ENCODE peak calls at places on chromosomes 5 and 9, in eight cellular contexts. W is A549, G is mesothelial cell of epicardium, L is GM13976, Z is cardiac fibroblast, A is foreskin fibroblast, S is Peyer's patch, V is IMR-90. C is an unnamed sample.

GRCh38 chr9:105114956-105115728 is 129.3 kb upstream of the SLC44A1 start:
- DNase-seq in W (no peak), G (no peak), L (no peak), Z (peak), A (no peak), S (peak), V (peak), C (peak)

GRCh38 chr5:131536211-131536826 is 98.7 kb downstream of the RAPGEF6 start:
- DNase-seq in W (no peak), G (no peak), L (peak), Z (peak), A (no peak), S (no peak), V (peak), C (no peak)

GRCh38 chr5:16456103-16456832 is 9.3 kb downstream of the ZNF622 start:
- DNase-seq in W (peak), G (no peak), L (peak), Z (peak), A (peak), S (peak), V (peak), C (peak)

GRCh38 chr5:53479656-53480473 is 564 bp upstream of the FST start:
- DNase-seq in W (peak), G (peak), L (peak), Z (peak), A (peak), S (peak), V (peak), C (no peak)

GRCh38 chr9:96486351-96487029 is 36.5 kb downstream of the HABP4 start:
- DNase-seq in W (no peak), G (no peak), L (peak), Z (peak), A (peak), S (no peak), V (peak), C (no peak)

GRCh38 chr9:112764837-112765236 is 14.3 kb downstream of the SNX30 start:
- DNase-seq in W (no peak), G (no peak), L (no peak), Z (no peak), A (no peak), S (peak), V (no peak), C (no peak)

GRCh38 chr9:5441043-5441442 is 3.3 kb upstream of the PLGRKT start:
- DNase-seq in W (no peak), G (no peak), L (no peak), Z (peak), A (peak), S (no peak), V (peak), C (no peak)

GRCh38 chr5:148909001-148909400 is 82.6 kb downstream of the ADRB2 start:
- DNase-seq in W (no peak), G (no peak), L (no peak), Z (peak), A (peak), S (no peak), V (peak), C (no peak)

GRCh38 chr5:61346511-61346910 is 14.5 kb downstream of the ZSWIM6 start:
- DNase-seq in W (no peak), G (no peak), L (no peak), Z (no peak), A (no peak), S (no peak), V (peak), C (no peak)

GRCh38 chr5:120843390-120843980 is 379.4 kb downstream of the PRR16 start:
- DNase-seq in W (no peak), G (no peak), L (no peak), Z (no peak), A (no peak), S (no peak), V (no peak), C (no peak)

GRCh38 chr5:17216176-17216973 is 1.1 kb upstream of the BASP1 start:
- DNase-seq in W (peak), G (peak), L (peak), Z (peak), A (peak), S (peak), V (peak), C (peak)

GRCh38 chr9:28444637-28445036 is 871.4 kb upstream of the C9orf72 start:
- DNase-seq in W (no peak), G (no peak), L (no peak), Z (no peak), A (no peak), S (no peak), V (no peak), C (no peak)

GRCh38 chr9:100020121-100020780 is 78.5 kb downstream of the ERP44 start:
- DNase-seq in W (no peak), G (no peak), L (no peak), Z (peak), A (no peak), S (no peak), V (peak), C (no peak)

GRCh38 chr5:96709152-96709821 is 47.1 kb downstream of the CAST start:
- DNase-seq in W (no peak), G (no peak), L (no peak), Z (peak), A (peak), S (no peak), V (peak), C (no peak)

GRCh38 chr5:157942595-157942994 is 83.7 kb upstream of the CLINT1 start:
- DNase-seq in W (no peak), G (no peak), L (no peak), Z (no peak), A (no peak), S (no peak), V (no peak), C (no peak)

GRCh38 chr5:128084228-128085167 is 932 bp downstream of the SLC12A2 start:
- DNase-seq in W (peak), G (peak), L (peak), Z (peak), A (peak), S (peak), V (peak), C (no peak)

GRCh38 chr9:36092014-36092413 is 44.5 kb upstream of the GLIPR2 start:
- DNase-seq in W (no peak), G (no peak), L (no peak), Z (no peak), A (no peak), S (no peak), V (no peak), C (no peak)

GRCh38 chr5:173643964-173644363 is 27.5 kb upstream of the BOD1 start:
- DNase-seq in W (no peak), G (no peak), L (peak), Z (no peak), A (no peak), S (no peak), V (peak), C (no peak)

GRCh38 chr9:89576404-89576824 is 28.4 kb upstream of the GADD45G start:
- DNase-seq in W (peak), G (no peak), L (no peak), Z (peak), A (peak), S (no peak), V (peak), C (no peak)

GRCh38 chr5:96143450-96143849 is 181.8 kb upstream of the ELL2 start:
- DNase-seq in W (no peak), G (no peak), L (no peak), Z (no peak), A (no peak), S (no peak), V (peak), C (no peak)

GRCh38 chr9:121929893-121930875 is 162.9 kb downstream of the TTLL11 start:
- DNase-seq in W (no peak), G (no peak), L (no peak), Z (no peak), A (no peak), S (no peak), V (no peak), C (no peak)

GRCh38 chr9:128097156-128098016 is 29.4 kb downstream of the SLC25A25 start:
- DNase-seq in W (no peak), G (no peak), L (no peak), Z (no peak), A (no peak), S (no peak), V (no peak), C (no peak)

GRCh38 chr9:109640232-109641078 is 139.5 kb upstream of the PALM2AKAP2 start:
- DNase-seq in W (peak), G (peak), L (peak), Z (peak), A (no peak), S (no peak), V (peak), C (no peak)

GRCh38 chr9:17613723-17614122 is 34.9 kb downstream of the SH3GL2 start:
- DNase-seq in W (no peak), G (no peak), L (no peak), Z (peak), A (peak), S (no peak), V (peak), C (no peak)

GRCh38 chr5:136809382-136809781 is 444.0 kb upstream of the TRPC7 start:
- DNase-seq in W (no peak), G (no peak), L (no peak), Z (no peak), A (no peak), S (no peak), V (no peak), C (no peak)

GRCh38 chr9:20464242-20464641 is 158.1 kb downstream of the MLLT3 start:
- DNase-seq in W (no peak), G (no peak), L (no peak), Z (no peak), A (no peak), S (no peak), V (no peak), C (no peak)

GRCh38 chr9:20463823-20464222 is 158.5 kb downstream of the MLLT3 start:
- DNase-seq in W (no peak), G (no peak), L (no peak), Z (no peak), A (no peak), S (no peak), V (no peak), C (no peak)

GRCh38 chr9:20466328-20467008 is 155.8 kb downstream of the MLLT3 start:
- DNase-seq in W (no peak), G (no peak), L (no peak), Z (no peak), A (no peak), S (no peak), V (no peak), C (no peak)

DNA sequence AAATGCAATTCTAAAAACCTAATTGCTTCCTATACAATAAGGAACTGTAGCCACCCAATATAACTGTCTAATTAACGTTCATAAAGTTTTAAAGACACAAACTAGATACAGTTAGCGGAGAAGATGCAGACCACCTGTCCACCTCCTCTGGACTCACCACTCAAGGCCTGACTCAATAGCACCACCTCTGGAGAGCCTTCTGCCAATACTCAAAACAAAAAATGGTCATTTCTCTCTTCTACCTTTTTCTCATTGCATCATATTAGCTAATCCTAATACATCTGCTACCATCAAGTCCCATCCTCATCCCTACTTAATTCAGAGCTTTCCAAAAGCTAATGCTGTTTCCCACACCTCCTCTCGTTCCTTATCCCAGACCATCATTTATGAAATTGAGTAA is 159.9 kb downstream of the MLLT3 start:
- DNase-seq in W (no peak), G (no peak), L (no peak), Z (no peak), A (no peak), S (no peak), V (no peak), C (no peak)
- TF ChIP-seq CTCF in W (no peak), G (no peak), L (no peak), Z (peak), A (no peak), S (no peak), V (peak), C (no peak)

GRCh38 chr5:181181650-181182565 is 23.1 kb downstream of the TRIM7 start:
- DNase-seq in W (no peak), G (no peak), L (peak), Z (peak), A (peak), S (peak), V (peak), C (peak)
- TF ChIP-seq CTCF in W (peak), G (peak), L (peak), Z (peak), A (peak), S (peak), V (peak), C (peak)

DNA sequence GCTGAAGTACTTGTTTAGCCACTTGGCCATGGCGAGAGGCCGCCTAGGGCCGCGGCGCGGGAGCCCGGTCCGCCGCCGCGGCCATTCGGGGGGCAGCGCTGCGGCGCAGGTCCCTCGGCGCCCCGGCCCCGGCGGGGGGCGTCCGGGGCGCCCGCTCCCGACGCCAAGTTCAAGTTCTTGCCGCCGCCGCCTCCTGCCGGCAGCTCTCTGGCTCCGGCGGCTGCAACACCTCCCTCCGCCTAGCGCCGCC is 486 bp downstream of the SHB start:
- DNase-seq in W (no peak), G (peak), L (peak), Z (peak), A (no peak), S (peak), V (peak), C (no peak)
- TF ChIP-seq CTCF in W (peak), G (peak), L (peak), Z (peak), A (peak), S (peak), V (peak), C (no peak)

GRCh38 chr5:169848271-169848670 is 132.0 kb downstream of the INSYN2B start:
- DNase-seq in W (no peak), G (no peak), L (no peak), Z (no peak), A (no peak), S (no peak), V (no peak), C (no peak)

GRCh38 chr5:169848792-169849191 is 131.5 kb downstream of the INSYN2B start:
- DNase-seq in W (no peak), G (no peak), L (no peak), Z (no peak), A (no peak), S (no peak), V (no peak), C (no peak)

GRCh38 chr5:169847519-169847918 is 132.8 kb downstream of the INSYN2B start:
- DNase-seq in W (no peak), G (no peak), L (no peak), Z (no peak), A (no peak), S (no peak), V (no peak), C (no peak)

DNA sequence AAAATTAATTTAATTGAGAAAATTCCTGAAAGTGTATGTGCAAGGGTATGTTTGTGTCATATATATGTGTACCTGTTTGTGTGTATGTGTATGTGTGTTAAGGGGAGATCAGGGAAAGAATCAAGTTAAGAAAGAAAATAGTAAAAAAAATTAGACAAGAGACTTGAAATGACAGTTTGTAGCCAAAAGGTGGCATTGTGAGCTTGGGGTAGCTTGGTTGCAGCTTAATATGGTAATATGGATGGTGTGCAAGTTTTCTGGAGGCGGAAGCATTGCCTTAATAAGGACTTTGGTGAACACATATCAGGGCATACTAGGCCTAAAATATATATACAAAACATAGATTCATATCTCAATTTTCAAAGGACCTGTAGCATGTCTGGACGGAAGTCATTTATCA is 129.9 kb downstream of the INSYN2B start:
- DNase-seq in W (no peak), G (no peak), L (no peak), Z (no peak), A (no peak), S (no peak), V (no peak), C (no peak)
- TF ChIP-seq CTCF in W (peak), G (no peak), L (no peak), Z (peak), A (no peak), S (no peak), V (no peak), C (peak)

GRCh38 chr5:147369742-147370374 is 135.0 kb downstream of the STK32A start:
- DNase-seq in W (peak), G (no peak), L (no peak), Z (peak), A (no peak), S (no peak), V (peak), C (no peak)
- TF ChIP-seq CTCF in W (peak), G (no peak), L (no peak), Z (peak), A (peak), S (peak), V (peak), C (peak)

GRCh38 chr5:31100781-31101180 is 92.7 kb upstream of the CDH6 start:
- DNase-seq in W (no peak), G (no peak), L (no peak), Z (no peak), A (no peak), S (no peak), V (no peak), C (no peak)

GRCh38 chr5:31098811-31099210 is 94.7 kb upstream of the CDH6 start:
- DNase-seq in W (no peak), G (no peak), L (no peak), Z (no peak), A (no peak), S (no peak), V (no peak), C (no peak)

GRCh38 chr5:31097851-31098250 is 95.6 kb upstream of the CDH6 start:
- DNase-seq in W (no peak), G (no peak), L (no peak), Z (no peak), A (no peak), S (no peak), V (no peak), C (no peak)

GRCh38 chr5:31096238-31096865 is 97.1 kb upstream of the CDH6 start:
- DNase-seq in W (no peak), G (no peak), L (no peak), Z (peak), A (no peak), S (no peak), V (peak), C (no peak)

GRCh38 chr5:31100047-31100575 is 93.4 kb upstream of the CDH6 start:
- DNase-seq in W (no peak), G (no peak), L (no peak), Z (no peak), A (no peak), S (no peak), V (no peak), C (no peak)
- TF ChIP-seq CTCF in W (no peak), G (no peak), L (no peak), Z (no peak), A (no peak), S (no peak), V (no peak), C (no peak)

DNA sequence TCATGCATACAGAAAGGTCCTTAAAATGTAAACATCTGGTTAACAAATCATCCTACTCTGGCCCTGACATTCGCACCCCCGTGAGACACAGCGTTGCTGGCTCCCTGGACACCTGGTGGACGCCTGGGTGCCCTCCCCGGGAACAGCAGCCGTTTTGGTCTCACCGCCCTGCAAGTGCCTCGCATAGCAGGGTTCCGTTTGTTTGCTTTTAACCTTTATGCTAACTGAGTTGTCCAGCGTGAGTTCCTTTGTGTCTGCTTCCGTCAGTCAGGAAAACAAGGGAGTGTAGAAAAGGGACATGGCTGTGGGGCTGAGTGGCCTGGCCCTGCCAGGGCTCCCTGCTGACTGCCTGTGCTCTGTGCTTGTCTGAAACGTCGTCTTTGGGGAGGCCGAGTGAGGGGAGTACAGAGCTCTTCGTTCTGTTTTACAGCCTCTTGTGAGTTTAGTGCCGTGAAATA is 91.8 kb upstream of the CACNA1B start:
- DNase-seq in W (no peak), G (no peak), L (no peak), Z (no peak), A (no peak), S (no peak), V (peak), C (no peak)
- TF ChIP-seq CTCF in W (no peak), G (no peak), L (no peak), Z (no peak), A (no peak), S (no peak), V (no peak), C (no peak)

GRCh38 chr9:81683704-81684103 is 5.6 kb downstream of the TLE1 start:
- DNase-seq in W (no peak), G (no peak), L (no peak), Z (no peak), A (no peak), S (no peak), V (no peak), C (no peak)
- TF ChIP-seq CTCF in W (no peak), G (no peak), L (no peak), Z (no peak), A (no peak), S (no peak), V (no peak), C (no peak)

DNA sequence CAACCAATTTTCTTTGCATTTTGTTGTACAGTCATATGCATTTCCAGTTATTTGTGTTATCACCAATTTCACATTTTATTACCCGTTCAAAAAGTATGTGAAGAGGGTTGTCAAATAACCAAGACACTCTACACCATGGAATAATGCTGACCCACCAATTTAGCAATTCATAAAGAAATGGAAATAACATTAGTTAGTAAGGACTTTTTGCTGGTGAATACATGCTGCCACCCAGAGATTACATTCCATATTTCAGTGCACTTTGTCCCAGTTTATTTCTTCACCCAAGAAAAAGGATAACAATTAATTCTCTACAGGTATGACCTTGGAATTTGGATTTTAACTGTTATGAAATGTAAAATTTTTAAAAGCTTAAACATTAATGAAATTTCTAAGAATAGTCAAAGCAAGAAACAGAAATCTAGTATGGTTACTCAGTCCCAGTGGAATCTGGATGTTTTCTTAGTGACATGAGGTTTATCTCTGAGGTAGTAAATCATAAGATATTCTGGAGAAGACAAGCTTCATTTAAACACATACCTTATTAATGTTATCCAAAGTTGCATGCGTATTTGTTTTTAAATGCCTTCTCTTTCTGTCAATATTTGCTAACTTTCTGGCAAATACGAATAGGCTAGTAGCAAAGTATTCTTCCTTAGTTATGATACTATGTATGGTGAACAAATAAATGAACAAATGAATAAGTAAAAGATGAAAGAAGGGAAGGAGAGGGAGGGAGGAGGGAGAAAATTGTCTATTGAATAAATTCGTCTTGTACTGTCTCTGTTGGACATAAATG is 100.6 kb downstream of the CETN3 start:
- DNase-seq in W (no peak), G (no peak), L (no peak), Z (peak), A (no peak), S (no peak), V (no peak), C (no peak)
- TF ChIP-seq CTCF in W (no peak), G (no peak), L (no peak), Z (no peak), A (no peak), S (no peak), V (no peak), C (no peak)

C was measured in CD14-positive monocyte.